ENCODE peak calls at places on chromosomes 12 and 14, in six cellular contexts. G, A, E, O, C and I are unnamed samples.

GRCh38 chr14:31486764-31487163 is 1.1 kb downstream of the GPR33 start:
- DNase-seq in G (no peak), A (no peak), E (no peak), O (no peak), C (no peak), I (no peak)

GRCh38 chr14:31950760-31951637 is 126.1 kb upstream of the ARHGAP5 start:
- DNase-seq in G (peak; percentile 61), A (peak; percentile 74), E (no peak), O (no peak), C (peak; percentile 79), I (peak; percentile 67)

GRCh38 chr12:79439179-79439825 is 251.5 kb downstream of the PAWR start:
- DNase-seq in G (peak; percentile 76), A (no peak), E (no peak), O (no peak), C (no peak), I (no peak)

GRCh38 chr12:75910452-75910722 is 121.2 kb downstream of the PHLDA1 start:
- DNase-seq in G (no peak), A (no peak), E (no peak), O (no peak), C (no peak), I (no peak)

GRCh38 chr12:113981876-113982275 is 15.8 kb upstream of the RBM19 start:
- DNase-seq in G (no peak), A (no peak), E (no peak), O (no peak), C (no peak), I (no peak)

GRCh38 chr12:110371408-110372055 is 32.0 kb downstream of the ANAPC7 start:
- DNase-seq in G (no peak), A (no peak), E (no peak), O (no peak), C (no peak), I (no peak)

GRCh38 chr12:18581232-18581962 is 156.4 kb downstream of the PLCZ1 start:
- DNase-seq in G (no peak), A (no peak), E (no peak), O (no peak), C (no peak), I (no peak)

GRCh38 chr12:26108915-26109314 is 15.9 kb downstream of the BHLHE41 start:
- DNase-seq in G (no peak), A (no peak), E (no peak), O (no peak), C (no peak), I (no peak)

GRCh38 chr12:27682534-27682933 is 13.7 kb upstream of the REP15 start:
- DNase-seq in G (peak; percentile 22), A (no peak), E (no peak), O (no peak), C (no peak), I (no peak)

GRCh38 chr14:105851716-105852377 is 325.5 kb downstream of the TMEM121 start:
- DNase-seq in G (no peak), A (no peak), E (no peak), O (peak; percentile 2), C (no peak), I (no peak)

GRCh38 chr14:39469094-39469710 is 37.0 kb upstream of the FBXO33 start:
- DNase-seq in G (no peak), A (no peak), E (peak; percentile 5), O (no peak), C (no peak), I (no peak)

GRCh38 chr12:104370989-104371870 is 67.7 kb downstream of the EID3 start:
- DNase-seq in G (peak; percentile 49), A (no peak), E (no peak), O (peak; percentile 51), C (peak; percentile 37), I (no peak)

GRCh38 chr14:97917169-97917568 is 1120.0 kb downstream of the VRK1 start:
- DNase-seq in G (no peak), A (no peak), E (no peak), O (no peak), C (peak; percentile 26), I (no peak)

GRCh38 chr14:37569729-37570128 is 25.3 kb downstream of the FOXA1 start:
- DNase-seq in G (no peak), A (no peak), E (no peak), O (no peak), C (no peak), I (no peak)

GRCh38 chr14:21185506-21185905 is 29.6 kb upstream of the OR5AU1 start:
- DNase-seq in G (peak; percentile 49), A (no peak), E (no peak), O (no peak), C (no peak), I (no peak)

GRCh38 chr12:57429473-57430116 is 1.2 kb downstream of the R3HDM2 start:
- DNase-seq in G (no peak), A (no peak), E (no peak), O (no peak), C (peak; percentile 11), I (no peak)

GRCh38 chr14:61287196-61287595 is 6.1 kb upstream of the TMEM30B start:
- DNase-seq in G (no peak), A (no peak), E (no peak), O (no peak), C (no peak), I (no peak)

GRCh38 chr12:117853600-117853999 is 115.2 kb downstream of the KSR2 start:
- DNase-seq in G (no peak), A (no peak), E (no peak), O (no peak), C (peak; percentile 79), I (no peak)

GRCh38 chr12:6697584-6698351 is 2.8 kb downstream of the PIANP start:
- DNase-seq in G (peak; percentile 45), A (no peak), E (no peak), O (no peak), C (peak; percentile 57), I (no peak)

GRCh38 chr12:65918057-65918456 is 93.8 kb downstream of the HMGA2 start:
- DNase-seq in G (no peak), A (no peak), E (no peak), O (no peak), C (no peak), I (no peak)

GRCh38 chr12:31897791-31898503 is 61.3 kb upstream of the RESF1 start:
- DNase-seq in G (peak; percentile 28), A (peak; percentile 23), E (no peak), O (no peak), C (no peak), I (peak; percentile 59)

GRCh38 chr12:79648872-79649271 is 41.9 kb downstream of the PAWR start:
- DNase-seq in G (peak; percentile 35), A (no peak), E (no peak), O (no peak), C (no peak), I (no peak)

GRCh38 chr14:103989034-103989433 is 46.7 kb upstream of the RD3L start:
- DNase-seq in G (no peak), A (no peak), E (no peak), O (no peak), C (no peak), I (no peak)

GRCh38 chr12:132510111-132510724 is 20.3 kb downstream of the FBRSL1 start:
- DNase-seq in G (no peak), A (no peak), E (no peak), O (no peak), C (no peak), I (peak; percentile 71)